ENCODE peak calls at places on chromosomes 3 and 15, in seven cellular contexts. A, T, X, V, J, W and F are unnamed samples.

GRCh38 chr3:99962703-99963102 is 145.0 kb downstream of the CMSS1 start:
- DNase-seq in A (no peak), T (no peak), X (no peak), V (peak; percentile 91), J (peak; percentile 82), W (no peak), F (no peak)

GRCh38 chr3:57559526-57559925 is 3.5 kb downstream of the PDE12 start:
- DNase-seq in A (no peak), T (no peak), X (no peak), V (peak; percentile 46), J (peak; percentile 44), W (no peak), F (no peak)

GRCh38 chr3:14914777-14915113 is 32.6 kb upstream of the NR2C2 start:
- DNase-seq in A (no peak), T (no peak), X (no peak), V (no peak), J (no peak), W (no peak), F (no peak)

GRCh38 chr15:81612631-81613030 is 238.6 kb upstream of the TMC3 start:
- DNase-seq in A (no peak), T (no peak), X (no peak), V (no peak), J (no peak), W (no peak), F (no peak)

GRCh38 chr15:25852696-25853524 is 10.2 kb downstream of the ATP10A start:
- DNase-seq in A (no peak), T (no peak), X (no peak), V (no peak), J (peak; percentile 19), W (no peak), F (no peak)

GRCh38 chr15:47194718-47195117 is 522.6 kb upstream of the SEMA6D start:
- DNase-seq in A (no peak), T (no peak), X (no peak), V (peak; percentile 63), J (peak; percentile 54), W (no peak), F (no peak)

GRCh38 chr3:27633224-27633545 is 88.9 kb downstream of the EOMES start:
- DNase-seq in A (no peak), T (no peak), X (peak; percentile 72), V (peak; percentile 56), J (peak; percentile 67), W (no peak), F (no peak)

GRCh38 chr3:54931182-54931581 is 3.3 kb upstream of the LRTM1 start:
- DNase-seq in A (no peak), T (no peak), X (no peak), V (no peak), J (no peak), W (peak; percentile 18), F (no peak)

GRCh38 chr15:40087991-40088928 is 20.4 kb downstream of the BMF start:
- DNase-seq in A (no peak), T (peak; percentile 44), X (no peak), V (no peak), J (no peak), W (no peak), F (no peak)

DNA sequence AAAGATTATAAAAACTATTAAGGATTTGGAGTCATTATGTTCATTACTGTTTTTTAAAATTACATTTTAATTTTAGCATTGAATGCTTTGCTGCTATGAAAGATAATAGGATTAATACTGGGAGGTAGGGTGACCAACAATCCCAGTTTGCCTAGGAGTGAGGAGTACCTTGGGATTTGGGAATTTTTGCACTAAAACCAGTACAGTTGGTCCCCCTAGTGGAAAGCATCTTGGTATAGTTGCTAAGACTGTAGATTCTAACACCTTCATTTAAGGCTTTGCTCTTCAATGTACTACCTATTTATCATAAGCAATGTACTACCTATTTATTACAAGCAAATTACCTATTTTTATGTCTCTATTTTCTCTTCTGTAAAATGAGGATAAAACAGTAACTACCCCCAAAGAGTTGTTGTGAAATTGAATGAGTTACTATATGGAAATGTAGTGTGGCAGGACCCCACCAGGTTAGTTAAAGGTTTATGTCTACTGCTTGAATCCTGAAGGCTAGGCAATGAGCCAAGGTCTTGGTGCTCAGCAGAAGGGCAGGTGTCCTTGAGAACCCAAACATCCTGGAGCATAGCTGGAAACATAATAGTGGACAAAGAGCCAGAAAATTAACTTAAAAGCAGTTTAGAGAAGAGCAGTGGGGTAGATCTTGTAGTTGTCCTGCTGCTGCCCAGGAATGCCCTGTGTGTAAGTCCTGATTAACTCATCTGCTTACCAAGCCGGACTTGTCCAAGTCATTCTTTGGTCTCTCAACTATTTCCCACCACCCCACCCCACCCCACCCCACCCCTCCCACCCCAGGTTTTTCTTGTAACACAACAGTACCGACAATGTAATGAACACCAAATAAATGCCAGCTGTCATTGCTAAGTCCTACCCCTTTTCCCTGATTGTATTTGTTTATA is 49.2 kb upstream of the NMD3 start:
- DNase-seq in A (no peak), T (no peak), X (no peak), V (peak; percentile 39), J (peak; percentile 47), W (no peak), F (no peak)
- TF ChIP-seq CTCF in A (no peak), T (no peak), X (no peak), V (peak; percentile 41), J (peak; percentile 39), W (no peak), F (no peak)

DNA sequence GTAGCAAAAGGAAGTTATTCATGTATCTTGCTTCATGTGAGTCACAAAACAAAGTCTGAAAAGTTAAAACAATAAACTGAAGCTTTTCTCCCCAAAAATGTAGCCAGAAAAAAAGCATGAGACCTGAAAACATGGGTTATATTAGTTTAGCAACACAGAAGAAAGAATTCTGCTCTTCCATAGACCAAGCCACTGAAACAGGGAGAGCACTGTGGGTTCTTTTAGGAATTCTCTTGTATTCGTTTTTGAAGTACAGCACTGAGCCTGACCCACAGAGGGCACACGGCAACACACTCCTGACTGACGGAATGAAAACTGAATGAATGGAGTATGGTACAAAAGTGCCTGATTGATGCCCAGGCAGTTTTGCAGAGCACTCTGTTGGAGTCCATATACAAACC is 66.6 kb downstream of the TM4SF4 start:
- DNase-seq in A (no peak), T (no peak), X (no peak), V (no peak), J (peak; percentile 29), W (no peak), F (no peak)
- TF ChIP-seq CTCF in A (no peak), T (peak; percentile 18), X (no peak), V (peak; percentile 13), J (peak; percentile 21), W (no peak), F (no peak)

GRCh38 chr3:189460511-189460910 is 170.7 kb upstream of the TP63 start:
- DNase-seq in A (no peak), T (no peak), X (no peak), V (no peak), J (no peak), W (no peak), F (no peak)
- TF ChIP-seq CTCF in A (no peak), T (no peak), X (no peak), V (no peak), J (no peak), W (no peak), F (no peak)

GRCh38 chr3:112583105-112583504 is 21.3 kb downstream of the SLC35A5 start:
- DNase-seq in A (no peak), T (no peak), X (no peak), V (no peak), J (no peak), W (no peak), F (no peak)
- TF ChIP-seq CTCF in A (no peak), T (no peak), X (no peak), V (no peak), J (no peak), W (no peak), F (no peak)

DNA sequence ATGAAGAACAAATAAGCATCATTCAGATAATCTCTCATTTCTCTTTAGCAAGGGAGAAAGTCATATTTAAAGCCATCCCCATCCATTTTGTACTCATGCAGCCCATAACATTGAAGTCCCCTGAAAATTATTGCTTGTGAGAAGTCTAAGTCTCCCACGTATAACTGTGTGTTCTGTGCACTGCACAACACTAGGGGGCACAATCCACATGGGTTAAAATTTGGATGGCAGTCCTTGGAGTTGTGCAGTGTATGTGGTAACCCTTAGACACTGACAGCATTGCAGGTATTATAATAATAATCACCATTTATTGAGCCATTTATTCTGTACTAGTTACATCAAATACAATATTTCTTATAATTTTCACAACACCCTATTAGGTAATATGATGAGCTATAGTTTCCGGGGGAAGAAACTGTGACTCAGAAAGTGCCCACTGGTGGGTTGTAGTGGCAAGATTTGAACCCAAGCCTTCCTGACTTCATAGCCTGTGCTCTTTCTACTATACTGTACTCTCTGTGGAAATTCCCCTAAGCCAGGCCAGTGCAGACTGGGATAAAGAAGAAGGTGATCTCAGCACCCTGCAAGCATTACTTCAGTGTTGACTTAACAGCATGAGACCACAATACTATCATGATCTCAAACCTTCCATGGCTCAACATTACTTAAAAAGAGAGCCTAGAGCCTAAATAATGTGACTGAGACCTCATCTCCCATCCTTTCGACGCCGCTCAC is 15.7 kb downstream of the KCNAB1 start:
- DNase-seq in A (no peak), T (no peak), X (no peak), V (peak; percentile 7), J (no peak), W (peak; percentile 19), F (no peak)
- TF ChIP-seq CTCF in A (no peak), T (no peak), X (no peak), V (peak; percentile 22), J (peak; percentile 21), W (peak; percentile 2), F (no peak)

GRCh38 chr3:11643212-11644087 is at the start of gene VGLL4:
- DNase-seq in A (peak; percentile 75), T (peak; percentile 71), X (peak; percentile 75), V (peak; percentile 96), J (peak; percentile 98), W (peak; percentile 88), F (peak; percentile 66)
- TF ChIP-seq CTCF in A (no peak), T (peak; percentile 46), X (no peak), V (peak; percentile 11), J (peak; percentile 15), W (no peak), F (no peak)